ENCODE peak calls at places on chromosomes 1 and 21, in nine cellular contexts. L is anterior cingulate cortex; E is astrocyte of the spinal cord; Q is hepatocyte; F is endothelial cell; T is T-helper 2 cell; K is stimulated activated CD4-positive, alpha-beta T cell treated with anti-CD3 and anti-CD28 coated beads, Interleukin-15, amount 100 ng/mL, for 24 hours; V is AG10803; M is NCI-H524. A is an unnamed sample.

GRCh38 chr1:213492161-213493041 is 441.4 kb downstream of the RPS6KC1 start:
- DNase-seq in T (no peak), K (no peak), Q (no peak), V (no peak), F (no peak), L (no peak), M (no peak), E (no peak), A (no peak)

GRCh38 chr1:94713472-94714141 is 106.5 kb upstream of the SLC44A3 start:
- DNase-seq in T (no peak), F (no peak), Q (peak; percentile 94), L (no peak), K (peak; percentile 9), E (peak; percentile 93), V (peak; percentile 99), M (no peak), A (peak; percentile 53)

GRCh38 chr1:156268336-156268735 is 14.3 kb downstream of the SMG5 start:
- DNase-seq in M (no peak), Q (no peak), L (no peak), V (no peak), F (no peak), E (peak; percentile 24), T (no peak), K (no peak), A (no peak)

GRCh38 chr1:165898837-165899236 is 71.4 kb downstream of the UCK2 start:
- DNase-seq in E (peak; percentile 96), T (no peak), M (no peak), V (peak; percentile 99), F (no peak), K (no peak), Q (peak; percentile 53), L (no peak), A (no peak)

GRCh38 chr1:100530901-100531487 is 6.9 kb upstream of the GPR88 start:
- DNase-seq in V (peak; percentile 86), Q (no peak), F (no peak), M (no peak), K (peak; percentile 26), T (no peak), E (peak; percentile 62), L (no peak), A (no peak)

GRCh38 chr1:52659851-52660596 is 27.1 kb downstream of the SHISAL2A start:
- DNase-seq in F (no peak), M (no peak), E (no peak), T (no peak), L (no peak), K (no peak), Q (no peak), V (no peak), A (no peak)

GRCh38 chr1:112466078-112466660 is 42.6 kb upstream of the WNT2B start:
- DNase-seq in V (peak; percentile 94), L (peak; percentile 86), E (peak; percentile 94), F (peak; percentile 95), K (peak; percentile 92), M (peak; percentile 34), T (peak; percentile 59), Q (peak; percentile 97), A (peak; percentile 90)

GRCh38 chr1:162144853-162145252 is 75.4 kb downstream of the NOS1AP start:
- DNase-seq in K (no peak), V (no peak), E (no peak), M (no peak), Q (no peak), F (no peak), T (no peak), L (no peak), A (no peak)

GRCh38 chr21:27425574-27425973 is 458.7 kb upstream of the ADAMTS5 start:
- DNase-seq in T (no peak), E (peak; percentile 59), L (no peak), F (no peak), M (no peak), V (peak; percentile 93), Q (no peak), K (no peak), A (no peak)

GRCh38 chr1:2893473-2894120 is 92.1 kb upstream of the TTC34 start:
- DNase-seq in V (no peak), Q (no peak), E (no peak), M (no peak), L (no peak), F (no peak), K (no peak), T (no peak), A (no peak)

GRCh38 chr1:98386675-98387440 is 274.7 kb upstream of the SNX7 start:
- DNase-seq in F (no peak), V (no peak), K (no peak), Q (no peak), T (no peak), L (no peak), M (no peak), E (no peak), A (no peak)

GRCh38 chr1:231663211-231663792 is 36.7 kb downstream of the DISC1 start:
- DNase-seq in V (peak; percentile 43), E (peak; percentile 31), L (no peak), F (no peak), M (peak; percentile 15), Q (no peak), K (no peak), T (no peak), A (no peak)

GRCh38 chr1:186033744-186034345 is 299.7 kb downstream of the HMCN1 start:
- DNase-seq in T (no peak), Q (no peak), V (peak; percentile 16), L (no peak), M (peak; percentile 14), K (no peak), E (peak; percentile 18), F (no peak), A (no peak)

GRCh38 chr1:206002833-206003532 is at the start of gene RAB7B:
- DNase-seq in T (no peak), F (no peak), K (peak; percentile 22), L (no peak), E (peak; percentile 59), V (peak; percentile 72), Q (peak; percentile 69), M (no peak), A (peak; percentile 22)

GRCh38 chr1:151958959-151959358 is 34.7 kb downstream of the S100A10 start:
- DNase-seq in F (no peak), V (no peak), T (no peak), K (no peak), L (no peak), E (no peak), Q (no peak), M (peak; percentile 27), A (no peak)

GRCh38 chr1:155126494-155127104 is 1.1 kb upstream of the EFNA1 start:
- DNase-seq in Q (peak; percentile 86), L (peak; percentile 80), K (peak; percentile 46), F (peak; percentile 47), M (peak; percentile 49), V (peak; percentile 14), T (no peak), E (peak; percentile 28), A (no peak)

GRCh38 chr1:245260116-245260882 is 105.5 kb downstream of the KIF26B start:
- DNase-seq in F (no peak), K (no peak), M (peak; percentile 6), Q (no peak), E (no peak), T (no peak), L (no peak), V (no peak), A (no peak)

GRCh38 chr1:115432061-115432460 is 94.0 kb upstream of the NGF start:
- DNase-seq in K (no peak), M (no peak), L (no peak), E (no peak), V (peak; percentile 55), F (no peak), T (no peak), Q (peak; percentile 38), A (no peak)

GRCh38 chr1:52686830-52687229 is 11.3 kb downstream of the COA7 start:
- DNase-seq in L (no peak), M (no peak), T (no peak), E (no peak), V (no peak), F (no peak), Q (no peak), K (no peak), A (no peak)

GRCh38 chr21:42655797-42656770 is 2.7 kb downstream of the PDE9A start:
- DNase-seq in Q (peak; percentile 50), K (no peak), F (no peak), L (no peak), V (no peak), T (no peak), M (no peak), E (no peak), A (no peak)

GRCh38 chr1:205763979-205764378 is 11.3 kb downstream of the RAB29 start:
- DNase-seq in M (no peak), K (no peak), L (no peak), E (no peak), F (no peak), V (no peak), Q (no peak), T (no peak), A (no peak)

GRCh38 chr1:59265622-59266021 is 31.3 kb upstream of the FGGY start:
- DNase-seq in L (no peak), K (no peak), F (no peak), Q (no peak), M (no peak), V (no peak), E (no peak), T (no peak), A (no peak)

GRCh38 chr1:52973843-52974242 is 46.8 kb downstream of the SCP2 start:
- DNase-seq in V (no peak), T (no peak), Q (no peak), L (no peak), K (no peak), F (no peak), E (no peak), M (no peak), A (no peak)

GRCh38 chr1:56362994-56363770 is 216.2 kb downstream of the PLPP3 start:
- DNase-seq in L (no peak), T (no peak), M (no peak), V (no peak), Q (no peak), K (no peak), E (no peak), F (no peak), A (no peak)

GRCh38 chr1:235500971-235501540 is 3.2 kb downstream of the B3GALNT2 start:
- DNase-seq in V (no peak), Q (no peak), E (peak; percentile 11), L (no peak), M (no peak), K (no peak), T (no peak), F (no peak), A (peak; percentile 51)

GRCh38 chr1:93495911-93496310 is 48.0 kb downstream of the FNBP1L start:
- DNase-seq in K (no peak), M (no peak), F (no peak), E (no peak), V (no peak), Q (no peak), T (no peak), L (no peak), A (no peak)

GRCh38 chr1:228735871-228736586 is 750 bp downstream of the RHOU start:
- DNase-seq in K (peak; percentile 33), V (peak; percentile 19), T (no peak), L (no peak), Q (peak; percentile 71), M (no peak), F (peak; percentile 37), E (peak; percentile 9), A (peak; percentile 4)

GRCh38 chr1:23273450-23274133 is 56.3 kb upstream of the HTR1D start:
- DNase-seq in M (no peak), Q (peak; percentile 60), V (peak; percentile 84), F (no peak), E (peak; percentile 85), K (no peak), L (no peak), T (no peak), A (no peak)

GRCh38 chr1:169914534-169914933 is 20.8 kb upstream of the SCYL3 start:
- DNase-seq in V (peak; percentile 11), M (no peak), F (no peak), T (no peak), L (no peak), E (peak; percentile 16), K (no peak), Q (no peak), A (no peak)

A was measured in erythroblast.